ENCODE peak calls at places on chromosomes 13 and 19, in seven cellular contexts. S is tibial nerve; J is COR-L47; P is stimulated activated effector memory CD8-positive, alpha-beta T cell treated with anti-CD3 and anti-CD28 coated beads, Interleukin-12 subunit alpha, Interleukin-12 subunit beta, amount 100 ng/mL, for 72 hours; N is NCI-H1048; G is central memory CD8-positive, alpha-beta T cell; A is H1. U is an unnamed sample.

GRCh38 chr13:32650705-32651311 is 64.6 kb downstream of the PDS5B start:
- DNase-seq in A (no peak), S (peak), J (peak), P (peak), N (no peak), G (no peak), U (peak)

GRCh38 chr19:28601723-28602440 is 611.1 kb downstream of the UQCRFS1 start:
- DNase-seq in A (no peak), J (no peak), N (no peak), G (no peak), S (no peak), P (no peak), U (no peak)

GRCh38 chr13:33745370-33746324 is 72.3 kb upstream of the RFC3 start:
- DNase-seq in A (no peak), N (no peak), J (peak), G (no peak), S (no peak), P (no peak), U (peak)

GRCh38 chr13:46586766-46587509 is 34.0 kb downstream of the LRCH1 start:
- DNase-seq in P (no peak), G (no peak), N (no peak), S (no peak), J (no peak), A (no peak), U (no peak)

GRCh38 chr19:45455707-45456499 is 11.9 kb upstream of the FOSB start:
- DNase-seq in J (peak), A (peak), G (peak), P (peak), S (peak), N (no peak), U (peak)

GRCh38 chr13:27125357-27126282 is 46.0 kb downstream of the USP12 start:
- DNase-seq in J (no peak), A (no peak), N (no peak), S (no peak), P (no peak), G (no peak), U (no peak)

GRCh38 chr13:47843005-47843404 is 158.1 kb downstream of the SUCLA2 start:
- DNase-seq in N (no peak), J (no peak), G (no peak), S (no peak), P (no peak), A (no peak), U (no peak)

GRCh38 chr19:1336079-1336684 is 47.5 kb upstream of the NDUFS7 start:
- DNase-seq in G (no peak), S (no peak), J (no peak), N (no peak), P (no peak), A (no peak), U (no peak)

GRCh38 chr19:16327911-16328823 is 3.5 kb downstream of the KLF2 start:
- DNase-seq in P (no peak), J (no peak), N (no peak), G (peak), A (no peak), S (peak), U (no peak)

GRCh38 chr19:42407816-42408175 is 17.7 kb upstream of the CNFN start:
- DNase-seq in N (no peak), G (no peak), P (no peak), S (no peak), J (no peak), A (no peak), U (no peak)

GRCh38 chr19:3284759-3285646 is 60.5 kb downstream of the CELF5 start:
- DNase-seq in A (peak), S (no peak), G (peak), J (no peak), P (peak), N (peak), U (peak)

GRCh38 chr19:30738047-30738446 is 365.9 kb downstream of the ZNF536 start:
- DNase-seq in N (no peak), J (no peak), S (no peak), P (no peak), G (no peak), A (no peak), U (no peak)

GRCh38 chr13:113927661-113928581 is 46.0 kb downstream of the C13orf46 start:
- DNase-seq in S (peak), A (no peak), G (no peak), J (no peak), P (no peak), N (no peak), U (no peak)

GRCh38 chr13:111390522-111391270 is 70.3 kb downstream of the TEX29 start:
- DNase-seq in A (no peak), S (no peak), J (no peak), N (no peak), G (no peak), P (no peak), U (no peak)

GRCh38 chr19:11268783-11269267 is 6.5 kb upstream of the DOCK6 start:
- DNase-seq in J (no peak), A (no peak), N (no peak), S (peak), P (no peak), G (no peak), U (no peak)

GRCh38 chr19:51808333-51808986 is 13.5 kb downstream of the FPR3 start:
- DNase-seq in J (no peak), P (no peak), G (no peak), N (no peak), S (no peak), A (no peak), U (no peak)

GRCh38 chr19:35868172-35868822 is at the start of gene APLP1:
- DNase-seq in S (no peak), G (no peak), J (peak), P (peak), N (no peak), A (peak), U (peak)

GRCh38 chr19:4278926-4279529 is at the start of gene SHD:
- DNase-seq in P (no peak), N (no peak), G (no peak), A (peak), J (no peak), S (no peak), U (no peak)